ENCODE peak calls at places on chromosomes 4 and X, in five cellular contexts. H is heart left ventricle, M is AG04450, V is aorta, C is GM23248. Y is an unnamed sample.
A peak's percentile ranks its signal among the peaks of the same experiment; 100 is the strongest.

GRCh38 chr4:98528882-98529281 is 129.5 kb downstream of the TSPAN5 start:
- DNase-seq in C (no peak), M (no peak), H (no peak), V (no peak), Y (no peak)

GRCh38 chr4:88599298-88599697 is 7.0 kb downstream of the HERC3 start:
- DNase-seq in C (peak; percentile 72), M (no peak), H (no peak), V (no peak), Y (no peak)

GRCh38 chr4:173040200-173040599 is 128.4 kb upstream of the GALNT7 start:
- DNase-seq in V (no peak), M (no peak), C (no peak), H (peak; percentile 21), Y (no peak)

GRCh38 chr4:80049402-80049801 is 23.6 kb downstream of the ANTXR2 start:
- DNase-seq in H (no peak), V (no peak), M (no peak), C (no peak), Y (no peak)

GRCh38 chrX:107629533-107629909 is 1.2 kb downstream of the PRPS1 start:
- DNase-seq in M (no peak), H (no peak), V (no peak), C (peak; percentile 63), Y (peak; percentile 6)

GRCh38 chrX:12741416-12741815 is 49.8 kb upstream of the PRPS2 start:
- DNase-seq in C (no peak), H (no peak), M (no peak), V (no peak), Y (no peak)

GRCh38 chrX:155216940-155217450 is 735 bp downstream of the VBP1 start:
- DNase-seq in V (no peak), C (peak; percentile 40), H (no peak), M (no peak), Y (no peak)

GRCh38 chrX:40444798-40445496 is 135.8 kb upstream of the ATP6AP2 start:
- DNase-seq in V (no peak), C (no peak), H (no peak), M (no peak), Y (no peak)

GRCh38 chr4:3771167-3771809 is 5.1 kb downstream of the ADRA2C start:
- DNase-seq in M (no peak), V (no peak), C (no peak), H (no peak), Y (no peak)

GRCh38 chr4:98746530-98746929 is 88.1 kb upstream of the TSPAN5 start:
- DNase-seq in H (no peak), M (no peak), V (no peak), C (no peak), Y (no peak)

GRCh38 chr4:106186201-106186600 is 129.8 kb downstream of the TBCK start:
- DNase-seq in C (no peak), H (no peak), V (no peak), M (no peak), Y (no peak)

GRCh38 chrX:39813631-39814246 is 284.0 kb downstream of the BCOR start:
- DNase-seq in V (peak; percentile 87), H (peak; percentile 65), M (no peak), C (peak; percentile 74), Y (peak; percentile 43)

GRCh38 chr4:176333076-176333475 is 13.3 kb downstream of the SPCS3 start:
- DNase-seq in V (no peak), H (no peak), M (peak; percentile 26), C (no peak), Y (no peak)

GRCh38 chr4:12672320-12672719 is 811.8 kb downstream of the RAB28 start:
- DNase-seq in H (no peak), V (no peak), C (no peak), M (no peak), Y (no peak)

GRCh38 chr4:7266525-7267292 is 74.4 kb downstream of the SORCS2 start:
- DNase-seq in V (no peak), C (peak; percentile 96), M (peak; percentile 56), H (no peak), Y (no peak)

GRCh38 chr4:139794158-139794954 is 128.7 kb downstream of the MGST2 start:
- DNase-seq in C (peak; percentile 91), H (no peak), M (no peak), V (no peak), Y (no peak)

GRCh38 chrX:72169008-72169728 is 12.4 kb upstream of the PIN4 start:
- DNase-seq in H (no peak), C (peak; percentile 8), M (no peak), V (no peak), Y (no peak)

GRCh38 chrX:39972340-39972739 is 125.4 kb downstream of the BCOR start:
- DNase-seq in V (no peak), H (no peak), C (peak; percentile 56), M (no peak), Y (no peak)

GRCh38 chr4:186781032-186781917 is 57.6 kb upstream of the FAT1 start:
- DNase-seq in C (peak; percentile 57), V (no peak), H (no peak), M (peak; percentile 64), Y (no peak)

GRCh38 chrX:46444011-46444410 is 101.2 kb downstream of the ZNF674 start:
- DNase-seq in M (peak; percentile 39), C (peak; percentile 86), V (no peak), H (no peak), Y (no peak)

GRCh38 chrX:19805054-19805690 is 82.2 kb downstream of the SH3KBP1 start:
- DNase-seq in C (peak; percentile 28), M (no peak), V (no peak), H (no peak), Y (no peak)

GRCh38 chr4:71396382-71396781 is 57.6 kb downstream of the SLC4A4 start:
- DNase-seq in V (no peak), H (no peak), M (peak; percentile 39), C (peak; percentile 79), Y (no peak)

GRCh38 chrX:44432641-44433040 is 89.2 kb upstream of the EFHC2 start:
- DNase-seq in M (peak; percentile 32), C (peak; percentile 20), V (no peak), H (peak; percentile 16), Y (no peak)

GRCh38 chr4:47032405-47033106 is 1.2 kb downstream of the GABRB1 start:
- DNase-seq in V (peak; percentile 82), M (peak; percentile 20), C (peak; percentile 39), H (peak; percentile 52), Y (peak; percentile 50)

DNA sequence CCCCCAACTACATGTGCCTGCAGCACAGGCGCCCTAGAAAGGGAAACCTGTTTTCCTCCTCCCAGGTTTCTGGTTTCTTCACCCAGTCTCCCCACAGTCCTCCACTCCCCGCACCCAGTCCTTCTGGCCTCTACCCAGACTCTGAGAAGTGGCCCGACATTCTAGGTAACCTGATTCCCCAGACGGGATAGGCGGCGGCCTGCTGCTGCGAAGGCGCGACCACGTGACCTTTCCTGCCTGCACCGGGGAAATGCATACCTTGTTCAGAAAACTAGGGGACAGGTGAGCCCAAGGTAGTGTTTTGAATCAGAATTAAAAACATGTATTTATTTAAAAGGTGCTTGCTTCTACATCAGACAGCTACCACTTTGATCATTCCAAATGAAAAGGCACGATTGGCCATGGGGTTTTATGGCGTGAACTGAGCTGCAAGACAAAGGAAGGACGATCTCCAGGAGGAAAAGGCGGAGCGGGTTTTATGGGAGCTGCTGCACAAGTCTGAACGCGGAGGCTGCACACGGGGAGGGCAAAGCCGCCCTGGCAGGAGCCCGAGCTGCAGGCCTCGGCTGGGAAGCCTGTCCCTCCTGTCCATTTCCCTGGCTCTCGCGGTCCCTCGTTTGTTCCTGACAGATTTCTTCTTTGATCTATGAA is 150.7 kb downstream of the SPRY1 start:
- DNase-seq in H (no peak), V (no peak), M (no peak), C (no peak), Y (peak; percentile 85)
- H3K4me3 ChIP-seq in H (no peak overlapping the region), V (no peak overlapping the region), M (no peak overlapping the region), C (no peak overlapping the region), Y (no peak overlapping the region)

DNA sequence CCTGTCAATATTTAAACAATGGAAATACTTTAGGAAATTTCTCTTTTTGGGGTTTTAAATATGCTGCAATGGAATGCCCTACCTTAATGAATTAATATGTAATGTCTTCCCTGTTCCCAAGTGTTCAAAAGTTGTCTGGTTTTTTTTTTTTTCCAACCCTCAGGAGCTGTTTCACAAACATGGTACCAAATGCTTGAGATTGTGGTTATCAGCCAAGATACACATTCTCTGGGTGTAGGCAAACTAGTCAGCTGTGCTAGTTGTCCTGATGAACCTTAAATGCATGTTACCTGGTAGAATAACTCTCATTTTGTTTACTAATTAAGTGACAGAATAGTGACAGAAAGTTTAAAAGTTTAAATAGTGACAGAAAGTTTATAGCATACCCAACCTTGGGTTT is 50.7 kb downstream of the FHL1 start:
- DNase-seq in H (no peak), C (no peak), V (no peak), M (no peak), Y (no peak)
- H3K4me3 ChIP-seq in H (peak overlapping the region; percentile 46), C (no peak overlapping the region), V (peak overlapping the region; percentile 63), M (no peak overlapping the region), Y (no peak overlapping the region)

DNA sequence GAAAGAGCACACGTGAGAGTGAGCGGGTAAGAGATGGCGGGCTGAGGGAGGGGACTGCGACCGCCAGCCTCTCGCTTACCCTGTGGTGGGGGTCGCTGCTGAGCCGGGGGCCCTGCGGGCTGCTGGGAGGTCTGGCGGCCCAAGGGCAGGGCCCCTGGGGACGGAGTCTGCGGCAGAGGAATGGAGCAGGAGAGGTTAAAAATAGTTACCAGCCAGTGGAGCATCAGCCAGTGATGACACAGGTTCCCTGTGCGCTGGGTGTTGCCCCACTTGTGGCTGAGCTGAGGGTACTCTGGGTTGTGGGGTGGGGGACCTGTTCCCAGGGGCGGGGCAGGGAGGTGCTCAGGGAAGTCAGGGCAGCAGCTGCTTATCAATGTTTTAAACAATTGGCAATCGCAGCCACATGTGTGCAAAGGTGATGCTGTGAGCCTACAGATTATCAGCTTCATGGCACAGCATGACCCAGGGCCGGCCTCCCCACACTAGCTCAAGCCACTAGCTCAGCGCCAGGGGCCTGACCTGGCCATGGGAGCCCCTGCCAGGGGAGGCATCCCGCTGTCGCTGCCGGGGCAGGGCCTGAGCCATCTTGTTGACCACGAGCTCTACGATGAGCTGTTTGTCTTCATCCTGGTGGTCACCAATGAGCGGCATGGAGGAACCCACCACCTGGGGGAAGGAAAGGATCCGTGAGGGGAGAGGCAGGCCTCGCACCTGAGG is 7.5 kb upstream of the TIMP1 start:
- DNase-seq in C (no peak), H (no peak), V (no peak), M (no peak), Y (no peak)
- H3K4me3 ChIP-seq in C (no peak overlapping the region), H (peak overlapping the region; percentile 56), V (no peak overlapping the region), M (no peak overlapping the region), Y (no peak overlapping the region)

GRCh38 chr4:54036184-54036583 is 28.2 kb downstream of the CHIC2 start:
- DNase-seq in M (no peak), V (no peak), C (no peak), H (no peak), Y (no peak)

GRCh38 chr4:54027311-54027710 is 37.1 kb downstream of the CHIC2 start:
- DNase-seq in M (no peak), V (no peak), C (no peak), H (no peak), Y (no peak)

GRCh38 chr4:54032558-54033135 is 31.8 kb downstream of the CHIC2 start:
- DNase-seq in V (no peak), C (no peak), H (no peak), M (no peak), Y (no peak)
- H3K4me3 ChIP-seq in V (no peak overlapping the region), C (no peak overlapping the region), H (no peak overlapping the region), M (no peak overlapping the region), Y (no peak overlapping the region)

Y was measured in mucosa of descending colon.